ENCODE peak calls at places on chromosomes 13 and 19, in four cellular contexts. S, U, L and A are unnamed samples.

GRCh38 chr13:90233933-90234672 is 1113.4 kb upstream of the MIR17HG start:
- DNase-seq in S (no peak), U (no peak), L (no peak), A (no peak)

GRCh38 chr19:42280761-42281174 is 11.7 kb downstream of the CIC start:
- DNase-seq in U (no peak), L (no peak), S (no peak), A (peak; percentile 67)

GRCh38 chr19:29285878-29286277 is 72.9 kb upstream of the UQCRFS1 start:
- DNase-seq in S (no peak), L (peak; percentile 69), U (no peak), A (peak; percentile 16)

GRCh38 chr13:100357764-100358163 is 230.8 kb downstream of the GGACT start:
- DNase-seq in S (no peak), L (no peak), U (no peak), A (no peak)

GRCh38 chr19:35112995-35113693 is 2.5 kb upstream of the FXYD3 start:
- DNase-seq in S (peak; percentile 17), L (no peak), U (no peak), A (no peak)

GRCh38 chr13:27744861-27745260 is 47.4 kb upstream of the GSX1 start:
- DNase-seq in U (no peak), S (no peak), L (peak; percentile 47), A (no peak)

GRCh38 chr13:102846261-102847015 is 606 bp downstream of the ERCC5 start:
- DNase-seq in U (peak; percentile 5), S (peak; percentile 21), L (no peak), A (no peak)

GRCh38 chr19:49430678-49431329 is 5.6 kb downstream of the GFY start:
- DNase-seq in S (no peak), U (no peak), L (no peak), A (peak; percentile 74)

GRCh38 chr19:40688294-40688693 is 2.2 kb downstream of the NUMBL start:
- DNase-seq in L (no peak), U (no peak), S (no peak), A (no peak)

GRCh38 chr13:28492527-28493367 is 2.2 kb downstream of the FLT1 start:
- DNase-seq in S (no peak), U (no peak), L (no peak), A (no peak)

GRCh38 chr13:34246511-34246910 is 428.6 kb downstream of the RFC3 start:
- DNase-seq in U (no peak), S (no peak), L (no peak), A (no peak)
- TF ChIP-seq RNF2 in U (no peak), S (no peak), L (no peak), A (no peak)

GRCh38 chr13:91747164-91747563 is 348.7 kb downstream of the GPC5 start:
- DNase-seq in L (no peak), S (peak; percentile 51), U (no peak), A (no peak)

GRCh38 chr13:91745962-91746361 is 347.5 kb downstream of the GPC5 start:
- DNase-seq in U (no peak), S (no peak), L (no peak), A (no peak)

GRCh38 chr13:91744284-91744683 is 345.9 kb downstream of the GPC5 start:
- DNase-seq in L (no peak), U (no peak), S (no peak), A (no peak)

DNA sequence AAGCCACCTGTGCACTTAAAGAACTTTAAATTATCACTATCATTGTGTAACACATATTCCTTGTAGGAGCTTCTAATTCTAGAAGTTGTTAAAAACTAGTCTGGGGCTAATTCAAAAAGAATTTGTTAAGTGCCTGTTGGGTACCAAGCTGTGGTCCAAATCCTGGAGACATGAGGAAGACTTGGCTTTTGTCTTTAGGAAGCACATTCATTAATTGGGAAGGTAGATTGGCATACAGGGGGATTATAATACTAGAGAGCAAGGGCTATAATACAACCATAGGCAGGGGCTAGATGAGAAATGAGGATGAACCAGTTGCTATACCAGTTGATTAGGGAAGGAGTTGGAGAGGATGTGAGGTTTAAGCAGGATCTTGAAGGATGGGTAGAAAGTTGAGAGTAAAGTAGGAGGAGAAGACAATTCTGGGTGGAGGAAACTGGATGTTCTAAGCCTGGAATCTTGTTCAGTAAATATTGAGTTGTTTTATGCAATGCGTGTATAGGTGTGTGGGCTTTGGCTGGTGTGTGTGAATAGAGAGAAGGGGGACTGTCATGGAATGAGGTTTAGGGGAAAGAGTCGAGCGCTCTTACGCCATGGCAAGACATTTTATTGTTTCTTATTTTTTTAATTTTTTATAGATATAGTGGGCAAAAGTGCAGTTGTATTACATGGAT is 350.1 kb downstream of the GPC5 start:
- DNase-seq in S (no peak), L (no peak), U (no peak), A (no peak)
- TF ChIP-seq RNF2 in S (no peak), L (no peak), U (no peak), A (no peak)

DNA sequence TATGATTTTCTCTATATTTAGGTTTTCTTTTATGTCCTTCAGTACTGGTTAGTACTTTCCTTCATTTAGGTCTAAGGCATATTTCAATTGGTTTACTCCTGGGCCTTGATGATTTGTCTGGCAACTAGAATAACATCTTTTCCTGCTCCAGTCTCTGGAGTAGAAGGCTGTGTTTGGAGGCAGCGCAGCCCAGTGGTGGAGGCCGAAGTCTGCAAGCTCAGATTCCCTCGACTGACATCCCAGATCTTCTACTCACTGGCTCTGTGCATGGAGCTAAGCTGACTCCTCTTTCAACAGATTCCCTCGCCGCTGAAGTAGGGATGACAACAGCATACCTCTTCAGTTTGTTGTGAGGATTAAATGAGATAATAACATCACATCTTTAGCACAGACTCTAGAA is 141.0 kb downstream of the RAP2A start:
- DNase-seq in U (no peak), L (peak; percentile 48), S (peak; percentile 38), A (no peak)
- TF ChIP-seq RNF2 in U (no peak), L (no peak), S (no peak), A (no peak)

GRCh38 chr13:97945342-97945741 is 8.1 kb upstream of the IPO5 start:
- DNase-seq in L (no peak), U (no peak), S (no peak), A (no peak)

GRCh38 chr13:97948041-97948440 is 5.4 kb upstream of the IPO5 start:
- DNase-seq in L (no peak), S (no peak), U (no peak), A (no peak)

GRCh38 chr13:97945792-97946419 is 7.6 kb upstream of the IPO5 start:
- DNase-seq in U (no peak), S (no peak), L (no peak), A (no peak)

GRCh38 chr13:97946951-97947588 is 6.4 kb upstream of the IPO5 start:
- DNase-seq in U (peak; percentile 34), S (no peak), L (no peak), A (no peak)

GRCh38 chr13:97944396-97945029 is 9.0 kb upstream of the IPO5 start:
- DNase-seq in L (no peak), S (no peak), U (no peak), A (no peak)
- TF ChIP-seq RNF2 in L (no peak), S (no peak), U (no peak), A (no peak)

DNA sequence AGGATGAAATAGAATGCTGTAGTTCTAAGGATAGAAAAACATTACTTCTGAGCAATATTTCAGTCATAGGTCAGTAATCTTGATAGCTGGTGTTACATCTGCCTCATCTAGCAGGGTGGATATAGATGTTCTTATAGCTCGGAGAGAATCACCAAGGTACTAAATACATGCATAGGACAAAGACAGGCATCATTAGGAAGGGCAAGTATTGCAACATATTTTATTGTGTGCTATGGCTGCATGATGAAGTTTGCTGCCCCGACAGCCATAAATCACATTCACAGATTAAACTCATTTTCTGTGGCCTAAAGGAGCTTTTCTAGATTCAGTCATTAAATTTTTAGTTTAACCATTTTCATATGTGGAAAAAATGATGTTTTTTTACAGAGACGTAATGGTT is 601.1 kb downstream of the FGF9 start:
- DNase-seq in L (no peak), S (no peak), U (no peak), A (no peak)
- TF ChIP-seq RNF2 in L (no peak), S (no peak), U (no peak), A (no peak)